ENCODE peak calls at places on chromosomes 3 and 15, in eight cellular contexts. X is NCI-H460, A is B cell, U is MV-4-11, Y is cardiac septum, F is sigmoid colon, J is endothelial cell, K is GM03348. W is an unnamed sample.

GRCh38 chr3:126130081-126130855 is 46.3 kb upstream of the SLC41A3 start:
- DNase-seq in X (no peak), A (no peak), U (no peak), Y (peak; percentile 64), F (peak; percentile 47), J (no peak), K (no peak), W (peak; percentile 64)

GRCh38 chr3:134708671-134709070 is 57.8 kb upstream of the KY start:
- DNase-seq in X (no peak), A (no peak), U (no peak), Y (no peak), F (no peak), J (no peak), K (no peak), W (no peak)

GRCh38 chr3:169241928-169242751 is 421.4 kb downstream of the MECOM start:
- DNase-seq in X (peak; percentile 4), A (no peak), U (no peak), Y (no peak), F (peak; percentile 61), J (peak; percentile 39), K (peak; percentile 52), W (no peak)

GRCh38 chr3:181712505-181713299 is 977 bp downstream of the SOX2 start:
- DNase-seq in X (no peak), A (no peak), U (no peak), Y (no peak), F (no peak), J (peak; percentile 56), K (no peak), W (no peak)

GRCh38 chr3:142282503-142282902 is 57.1 kb upstream of the GK5 start:
- DNase-seq in X (no peak), A (no peak), U (no peak), Y (no peak), F (no peak), J (no peak), K (no peak), W (no peak)

GRCh38 chr15:85137507-85138175 is 156.0 kb downstream of the PDE8A start:
- DNase-seq in X (no peak), A (no peak), U (no peak), Y (no peak), F (no peak), J (no peak), K (no peak), W (no peak)

GRCh38 chr3:11154036-11154952 is at the start of gene HRH1:
- DNase-seq in X (no peak), A (peak; percentile 56), U (no peak), Y (peak; percentile 71), F (no peak), J (peak; percentile 20), K (peak; percentile 67), W (no peak)

GRCh38 chr15:30649952-30650929 is 24.3 kb downstream of the ARHGAP11B start:
- DNase-seq in X (no peak), A (peak; percentile 9), U (peak; percentile 80), Y (no peak), F (no peak), J (no peak), K (no peak), W (no peak)

GRCh38 chr3:18295171-18295920 is 129.8 kb downstream of the SATB1 start:
- DNase-seq in X (peak; percentile 20), A (peak; percentile 23), U (no peak), Y (no peak), F (no peak), J (peak; percentile 63), K (peak; percentile 88), W (no peak)

GRCh38 chr3:487580-487979 is 291.0 kb downstream of the CHL1 start:
- DNase-seq in X (no peak), A (no peak), U (no peak), Y (no peak), F (no peak), J (no peak), K (no peak), W (no peak)

W was measured in coronary artery.